ENCODE peak calls at places on chromosomes 5 and 9, in six cellular contexts. C, M, W, O, F and B are unnamed samples.

GRCh38 chr5:23571059-23571458 is 63.6 kb downstream of the PRDM9 start:
- DNase-seq in C (no peak), M (no peak), W (no peak), O (no peak), F (no peak), B (no peak)

GRCh38 chr5:53180971-53181370 is 71.4 kb upstream of the MOCS2 start:
- DNase-seq in C (no peak), M (no peak), W (no peak), O (peak; percentile 4), F (no peak), B (no peak)

GRCh38 chr9:79129865-79130480 is 441.8 kb upstream of the TLE4 start:
- DNase-seq in C (peak; percentile 7), M (peak; percentile 66), W (no peak), O (peak; percentile 67), F (peak; percentile 25), B (peak; percentile 10)

GRCh38 chr5:36875789-36876388 is 680 bp upstream of the NIPBL start:
- DNase-seq in C (peak; percentile 51), M (peak; percentile 81), W (peak; percentile 92), O (peak; percentile 78), F (peak; percentile 71), B (peak; percentile 80)

GRCh38 chr9:1129382-1129781 is 79.2 kb downstream of the DMRT2 start:
- DNase-seq in C (no peak), M (no peak), W (no peak), O (no peak), F (no peak), B (no peak)

GRCh38 chr5:78753093-78753531 is 104.5 kb upstream of the LHFPL2 start:
- DNase-seq in C (no peak), M (no peak), W (no peak), O (peak; percentile 68), F (no peak), B (no peak)

GRCh38 chr5:73256462-73257260 is 83.7 kb downstream of the TMEM174 start:
- DNase-seq in C (no peak), M (peak; percentile 84), W (peak; percentile 84), O (peak; percentile 48), F (no peak), B (no peak)

GRCh38 chr5:39447968-39448367 is 23.2 kb upstream of the DAB2 start:
- DNase-seq in C (no peak), M (peak; percentile 96), W (no peak), O (peak; percentile 31), F (peak; percentile 13), B (no peak)

GRCh38 chr9:127479507-127480081 is 28.3 kb downstream of the LRSAM1 start:
- DNase-seq in C (no peak), M (no peak), W (no peak), O (no peak), F (no peak), B (no peak)

GRCh38 chr5:76615759-76616158 is 7.4 kb downstream of the F2RL2 start:
- DNase-seq in C (no peak), M (no peak), W (no peak), O (peak; percentile 68), F (no peak), B (peak; percentile 13)

GRCh38 chr5:172713113-172713808 is 57.7 kb downstream of the DUSP1 start:
- DNase-seq in C (no peak), M (peak; percentile 48), W (no peak), O (no peak), F (no peak), B (peak; percentile 53)

GRCh38 chr9:87498046-87498815 is 564 bp downstream of the DAPK1 start:
- DNase-seq in C (no peak), M (no peak), W (no peak), O (no peak), F (peak; percentile 53), B (peak; percentile 47)

GRCh38 chr5:179162351-179163235 is 102.4 kb downstream of the ZNF354C start:
- DNase-seq in C (no peak), M (no peak), W (no peak), O (no peak), F (no peak), B (no peak)

GRCh38 chr5:154923441-154924430 is 14.3 kb downstream of the GEMIN5 start:
- DNase-seq in C (no peak), M (no peak), W (no peak), O (peak; percentile 57), F (no peak), B (no peak)

GRCh38 chr9:108272350-108272899 is 583.4 kb downstream of the ACTL7B start:
- DNase-seq in C (peak; percentile 38), M (peak; percentile 54), W (no peak), O (peak; percentile 39), F (peak; percentile 72), B (peak; percentile 44)

GRCh38 chr5:9716838-9717281 is 86.7 kb upstream of the TAS2R1 start:
- DNase-seq in C (no peak), M (peak; percentile 82), W (peak; percentile 77), O (peak; percentile 96), F (no peak), B (peak; percentile 73)

GRCh38 chr5:87074934-87075541 is 192.6 kb upstream of the RASA1 start:
- DNase-seq in C (peak; percentile 43), M (peak; percentile 78), W (no peak), O (no peak), F (peak; percentile 58), B (no peak)

GRCh38 chr5:39665328-39665727 is 240.5 kb upstream of the DAB2 start:
- DNase-seq in C (no peak), M (no peak), W (no peak), O (no peak), F (no peak), B (no peak)

GRCh38 chr5:73912755-73913365 is 286.9 kb downstream of the ARHGEF28 start:
- DNase-seq in C (no peak), M (no peak), W (peak; percentile 34), O (peak; percentile 29), F (no peak), B (no peak)

GRCh38 chr5:175681975-175682354 is 24.1 kb downstream of the HRH2 start:
- DNase-seq in C (no peak), M (no peak), W (no peak), O (no peak), F (no peak), B (no peak)

GRCh38 chr9:136546697-136547481 is 1.0 kb upstream of the NOTCH1 start:
- DNase-seq in C (no peak), M (peak; percentile 50), W (peak; percentile 94), O (peak; percentile 35), F (peak; percentile 75), B (peak; percentile 66)

GRCh38 chr5:131505237-131505908 is 129.7 kb downstream of the RAPGEF6 start:
- DNase-seq in C (no peak), M (peak; percentile 4), W (no peak), O (peak; percentile 46), F (no peak), B (no peak)

GRCh38 chr5:107633171-107633901 is 37.4 kb downstream of the EFNA5 start:
- DNase-seq in C (no peak), M (no peak), W (no peak), O (peak; percentile 3), F (no peak), B (peak; percentile 30)

GRCh38 chr9:4604678-4605095 is 57.4 kb upstream of the PLPP6 start:
- DNase-seq in C (peak; percentile 72), M (peak; percentile 86), W (no peak), O (peak; percentile 59), F (peak; percentile 87), B (no peak)

GRCh38 chr9:16964228-16964627 is 93.8 kb upstream of the BNC2 start:
- DNase-seq in C (peak; percentile 8), M (peak; percentile 96), W (no peak), O (peak; percentile 100), F (no peak), B (peak; percentile 89)

GRCh38 chr5:14250094-14250777 is 107.1 kb downstream of the TRIO start:
- DNase-seq in C (no peak), M (no peak), W (no peak), O (peak; percentile 86), F (no peak), B (no peak)

GRCh38 chr5:61658592-61659008 is 326.5 kb downstream of the ZSWIM6 start:
- DNase-seq in C (peak; percentile 67), M (peak; percentile 76), W (no peak), O (peak; percentile 65), F (peak; percentile 80), B (peak; percentile 70)

GRCh38 chr9:16519001-16519400 is 351.5 kb downstream of the BNC2 start:
- DNase-seq in C (no peak), M (no peak), W (no peak), O (no peak), F (no peak), B (no peak)

GRCh38 chr5:115530426-115530825 is 14.1 kb downstream of the FEM1C start:
- DNase-seq in C (no peak), M (no peak), W (no peak), O (no peak), F (no peak), B (peak; percentile 40)

DNA sequence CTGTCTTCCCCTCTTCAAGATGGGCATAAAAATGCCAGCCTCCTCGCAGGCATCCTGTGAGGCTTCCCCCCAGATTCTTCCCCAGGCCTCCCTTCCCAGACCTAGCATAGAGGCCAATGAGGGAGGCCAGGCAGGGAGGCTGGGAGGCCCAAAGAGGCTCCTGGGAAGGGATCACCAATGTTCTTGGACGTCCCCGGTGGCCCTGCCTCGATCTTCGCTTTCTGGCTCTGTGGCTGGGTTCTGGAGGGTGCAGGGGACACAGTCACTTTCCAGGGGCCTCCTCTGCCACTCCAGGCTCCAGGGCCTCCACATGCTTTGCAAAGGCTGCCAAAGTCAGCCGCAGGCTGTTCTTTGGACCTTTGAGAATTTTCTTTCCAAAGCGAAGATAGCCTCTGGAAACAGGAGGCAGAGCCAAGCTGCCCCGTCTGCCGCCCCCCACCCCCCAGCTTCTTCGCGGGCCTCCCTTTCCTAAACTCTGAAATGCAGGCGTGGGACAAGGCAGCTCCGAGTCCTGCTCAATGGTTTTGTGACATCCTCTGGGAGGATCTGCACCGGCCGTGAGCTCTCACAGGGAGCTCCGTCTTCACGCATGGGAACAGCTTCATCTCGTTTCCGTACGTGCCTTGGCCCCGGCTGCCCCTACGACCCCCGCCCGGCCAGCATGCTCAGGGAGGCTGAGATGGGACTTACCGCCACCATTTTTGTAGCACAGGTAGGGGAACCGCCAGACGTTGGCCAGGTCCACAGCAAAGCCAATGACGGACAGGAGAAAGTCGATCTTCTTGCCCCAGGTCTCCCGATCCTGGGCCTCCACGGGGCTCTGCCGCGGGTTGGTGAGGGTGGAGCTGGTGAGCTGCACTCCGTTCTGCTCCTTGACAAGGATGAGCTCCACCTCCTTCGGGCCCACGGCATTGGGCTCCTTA is 2.8 kb downstream of the SLC6A3 start:
- DNase-seq in C (no peak), M (no peak), W (no peak), O (no peak), F (no peak), B (no peak)
- H3K36me3 ChIP-seq in C (no peaks in the 10 kb centered on the region), M (no peaks in the 10 kb centered on the region), W (no peaks in the 10 kb centered on the region), O (no peaks in the 10 kb centered on the region), F (no peaks in the 10 kb centered on the region), B (no peaks in the 10 kb centered on the region)

GRCh38 chr5:98781964-98782363 is 8.5 kb downstream of the RGMB start:
- DNase-seq in C (no peak), M (no peak), W (no peak), O (no peak), F (no peak), B (no peak)
- H3K36me3 ChIP-seq in C (no peaks in the 10 kb centered on the region), M (peaks cover 52% of the 10 kb centered on the region), W (peaks cover 9% of the 10 kb centered on the region), O (peaks cover 34% of the 10 kb centered on the region), F (no peaks in the 10 kb centered on the region), B (peaks cover 83% of the 10 kb centered on the region)

GRCh38 chr5:150498501-150498900 is 9.4 kb upstream of the NDST1 start:
- DNase-seq in C (no peak), M (no peak), W (no peak), O (no peak), F (no peak), B (no peak)
- H3K36me3 ChIP-seq in C (no peaks in the 10 kb centered on the region), M (peaks cover 9% of the 10 kb centered on the region), W (no peaks in the 10 kb centered on the region), O (peaks cover 10% of the 10 kb centered on the region), F (no peaks in the 10 kb centered on the region), B (peaks cover 87% of the 10 kb centered on the region)

GRCh38 chr5:448766-449090 is 5.8 kb downstream of the EXOC3 start:
- DNase-seq in C (no peak), M (no peak), W (no peak), O (no peak), F (no peak), B (no peak)
- H3K36me3 ChIP-seq in C (peaks cover 54% of the 10 kb centered on the region), M (peaks cover 73% of the 10 kb centered on the region), W (peaks cover 73% of the 10 kb centered on the region), O (peaks cover 53% of the 10 kb centered on the region), F (peaks cover 27% of the 10 kb centered on the region), B (peaks cover 81% of the 10 kb centered on the region)